ENCODE peak calls at places on chromosomes 13 and 19, in six cellular contexts. One of them, this sample, is unnamed.
A peak's percentile ranks its signal among the peaks of the same experiment; 100 is the strongest.

GRCh38 chr13:30020726-30021312 is 170.4 kb upstream of the UBL3 start:
- DNase-seq in left ventricle myocardium inferior: no peak
- DNase-seq in hippocampal formation: no peak
- DNase-seq in T1000: no peak
- DNase-seq in stimulated activated CD4-positive, alpha-beta T cell treated with anti-CD3 and anti-CD28 coated beads, Interleukin-4, amount 100 ng/mL, for 4 hours: no peak
- DNase-seq in fibroblast of lung: peak; percentile 69
- DNase-seq in this sample: no peak

GRCh38 chr13:31441804-31442487 is 242.2 kb downstream of the B3GLCT start:
- DNase-seq in fibroblast of lung: no peak
- DNase-seq in left ventricle myocardium inferior: peak; percentile 81
- DNase-seq in stimulated activated CD4-positive, alpha-beta T cell treated with anti-CD3 and anti-CD28 coated beads, Interleukin-4, amount 100 ng/mL, for 4 hours: no peak
- DNase-seq in hippocampal formation: no peak
- DNase-seq in T1000: no peak
- DNase-seq in this sample: no peak

GRCh38 chr13:49240017-49240416 is 7.7 kb upstream of the CDADC1 start:
- DNase-seq in fibroblast of lung: peak; percentile 35
- DNase-seq in T1000: no peak
- DNase-seq in left ventricle myocardium inferior: no peak
- DNase-seq in stimulated activated CD4-positive, alpha-beta T cell treated with anti-CD3 and anti-CD28 coated beads, Interleukin-4, amount 100 ng/mL, for 4 hours: peak; percentile 42
- DNase-seq in hippocampal formation: no peak
- DNase-seq in this sample: no peak

GRCh38 chr13:57843555-57843954 is 212.0 kb downstream of the PCDH17 start:
- DNase-seq in fibroblast of lung: no peak
- DNase-seq in T1000: no peak
- DNase-seq in stimulated activated CD4-positive, alpha-beta T cell treated with anti-CD3 and anti-CD28 coated beads, Interleukin-4, amount 100 ng/mL, for 4 hours: no peak
- DNase-seq in hippocampal formation: no peak
- DNase-seq in left ventricle myocardium inferior: no peak
- DNase-seq in this sample: no peak

GRCh38 chr19:39679791-39680168 is 24.1 kb downstream of the LGALS16 start:
- DNase-seq in T1000: no peak
- DNase-seq in stimulated activated CD4-positive, alpha-beta T cell treated with anti-CD3 and anti-CD28 coated beads, Interleukin-4, amount 100 ng/mL, for 4 hours: peak; percentile 58
- DNase-seq in hippocampal formation: no peak
- DNase-seq in fibroblast of lung: no peak
- DNase-seq in left ventricle myocardium inferior: no peak
- DNase-seq in this sample: no peak

GRCh38 chr19:38267780-38268430 is 3.5 kb downstream of the SPINT2 start:
- DNase-seq in fibroblast of lung: no peak
- DNase-seq in stimulated activated CD4-positive, alpha-beta T cell treated with anti-CD3 and anti-CD28 coated beads, Interleukin-4, amount 100 ng/mL, for 4 hours: no peak
- DNase-seq in hippocampal formation: no peak
- DNase-seq in T1000: no peak
- DNase-seq in left ventricle myocardium inferior: no peak
- DNase-seq in this sample: no peak

GRCh38 chr19:51391073-51391611 is 751 bp upstream of the C19orf84 start:
- DNase-seq in left ventricle myocardium inferior: no peak
- DNase-seq in stimulated activated CD4-positive, alpha-beta T cell treated with anti-CD3 and anti-CD28 coated beads, Interleukin-4, amount 100 ng/mL, for 4 hours: no peak
- DNase-seq in fibroblast of lung: no peak
- DNase-seq in hippocampal formation: no peak
- DNase-seq in T1000: no peak
- DNase-seq in this sample: no peak

GRCh38 chr13:61414136-61414535 is 1.5 kb downstream of the PCDH20 start:
- DNase-seq in stimulated activated CD4-positive, alpha-beta T cell treated with anti-CD3 and anti-CD28 coated beads, Interleukin-4, amount 100 ng/mL, for 4 hours: no peak
- DNase-seq in hippocampal formation: no peak
- DNase-seq in left ventricle myocardium inferior: no peak
- DNase-seq in fibroblast of lung: no peak
- DNase-seq in T1000: no peak
- DNase-seq in this sample: no peak

GRCh38 chr19:3840804-3841203 is 28.0 kb downstream of the ZFR2 start:
- DNase-seq in fibroblast of lung: no peak
- DNase-seq in hippocampal formation: no peak
- DNase-seq in left ventricle myocardium inferior: no peak
- DNase-seq in stimulated activated CD4-positive, alpha-beta T cell treated with anti-CD3 and anti-CD28 coated beads, Interleukin-4, amount 100 ng/mL, for 4 hours: no peak
- DNase-seq in T1000: no peak
- DNase-seq in this sample: no peak

GRCh38 chr13:99686157-99686572 is 184.9 kb downstream of the TM9SF2 start:
- DNase-seq in hippocampal formation: no peak
- DNase-seq in T1000: no peak
- DNase-seq in left ventricle myocardium inferior: peak; percentile 53
- DNase-seq in stimulated activated CD4-positive, alpha-beta T cell treated with anti-CD3 and anti-CD28 coated beads, Interleukin-4, amount 100 ng/mL, for 4 hours: no peak
- DNase-seq in fibroblast of lung: peak; percentile 46
- DNase-seq in this sample: no peak

GRCh38 chr13:114019367-114019766 is 45.5 kb upstream of the C13orf46 start:
- DNase-seq in T1000: no peak
- DNase-seq in fibroblast of lung: no peak
- DNase-seq in hippocampal formation: no peak
- DNase-seq in stimulated activated CD4-positive, alpha-beta T cell treated with anti-CD3 and anti-CD28 coated beads, Interleukin-4, amount 100 ng/mL, for 4 hours: peak; percentile 17
- DNase-seq in left ventricle myocardium inferior: no peak
- DNase-seq in this sample: no peak

GRCh38 chr13:94914829-94915228 is 202.5 kb upstream of the SOX21 start:
- DNase-seq in fibroblast of lung: no peak
- DNase-seq in hippocampal formation: no peak
- DNase-seq in left ventricle myocardium inferior: no peak
- DNase-seq in T1000: no peak
- DNase-seq in stimulated activated CD4-positive, alpha-beta T cell treated with anti-CD3 and anti-CD28 coated beads, Interleukin-4, amount 100 ng/mL, for 4 hours: no peak
- DNase-seq in this sample: no peak

GRCh38 chr19:48745208-48745995 is 1.3 kb downstream of the IZUMO1 start:
- DNase-seq in T1000: peak; percentile 31
- DNase-seq in hippocampal formation: peak; percentile 44
- DNase-seq in fibroblast of lung: peak; percentile 56
- DNase-seq in stimulated activated CD4-positive, alpha-beta T cell treated with anti-CD3 and anti-CD28 coated beads, Interleukin-4, amount 100 ng/mL, for 4 hours: peak; percentile 39
- DNase-seq in left ventricle myocardium inferior: no peak
- DNase-seq in this sample: no peak

GRCh38 chr19:17794731-17795494 is at the start of gene B3GNT3:
- DNase-seq in left ventricle myocardium inferior: peak; percentile 38
- DNase-seq in hippocampal formation: no peak
- DNase-seq in T1000: no peak
- DNase-seq in stimulated activated CD4-positive, alpha-beta T cell treated with anti-CD3 and anti-CD28 coated beads, Interleukin-4, amount 100 ng/mL, for 4 hours: no peak
- DNase-seq in fibroblast of lung: no peak
- DNase-seq in this sample: no peak

GRCh38 chr13:110794209-110794608 is 80.7 kb downstream of the ING1 start:
- DNase-seq in fibroblast of lung: no peak
- DNase-seq in T1000: no peak
- DNase-seq in left ventricle myocardium inferior: no peak
- DNase-seq in stimulated activated CD4-positive, alpha-beta T cell treated with anti-CD3 and anti-CD28 coated beads, Interleukin-4, amount 100 ng/mL, for 4 hours: no peak
- DNase-seq in hippocampal formation: no peak
- DNase-seq in this sample: no peak

GRCh38 chr13:26707122-26708006 is 53.2 kb downstream of the GPR12 start:
- DNase-seq in stimulated activated CD4-positive, alpha-beta T cell treated with anti-CD3 and anti-CD28 coated beads, Interleukin-4, amount 100 ng/mL, for 4 hours: no peak
- DNase-seq in T1000: no peak
- DNase-seq in fibroblast of lung: peak; percentile 34
- DNase-seq in left ventricle myocardium inferior: no peak
- DNase-seq in hippocampal formation: peak; percentile 15
- DNase-seq in this sample: no peak

GRCh38 chr13:75123428-75123827 is 358.5 kb downstream of the TBC1D4 start:
- DNase-seq in left ventricle myocardium inferior: no peak
- DNase-seq in hippocampal formation: no peak
- DNase-seq in fibroblast of lung: no peak
- DNase-seq in stimulated activated CD4-positive, alpha-beta T cell treated with anti-CD3 and anti-CD28 coated beads, Interleukin-4, amount 100 ng/mL, for 4 hours: no peak
- DNase-seq in T1000: no peak
- DNase-seq in this sample: no peak

GRCh38 chr13:50421457-50422130 is 406.4 kb downstream of the KCNRG start:
- DNase-seq in T1000: no peak
- DNase-seq in fibroblast of lung: peak; percentile 71
- DNase-seq in stimulated activated CD4-positive, alpha-beta T cell treated with anti-CD3 and anti-CD28 coated beads, Interleukin-4, amount 100 ng/mL, for 4 hours: no peak
- DNase-seq in left ventricle myocardium inferior: no peak
- DNase-seq in hippocampal formation: no peak
- DNase-seq in this sample: no peak

GRCh38 chr19:38852231-38853044 is 2.7 kb upstream of the HNRNPL start:
- DNase-seq in T1000: peak; percentile 71
- DNase-seq in hippocampal formation: peak; percentile 43
- DNase-seq in stimulated activated CD4-positive, alpha-beta T cell treated with anti-CD3 and anti-CD28 coated beads, Interleukin-4, amount 100 ng/mL, for 4 hours: peak; percentile 61
- DNase-seq in fibroblast of lung: peak; percentile 69
- DNase-seq in left ventricle myocardium inferior: peak; percentile 69
- DNase-seq in this sample: peak; percentile 83